ENCODE peak calls at places on chromosome 14, in four cellular contexts. H is AG04450; O is activated CD4-positive, alpha-beta memory T cell treated with anti-CD3 and anti-CD28 coated beads for 36 hours; B is D341Med. C is an unnamed sample.

GRCh38 chr14:31291210-31291609 is 83.6 kb upstream of the HECTD1 start:
- DNase-seq in H (no peak), O (no peak), B (no peak), C (no peak)

GRCh38 chr14:98494582-98494981 is 777.4 kb downstream of the BCL11B start:
- DNase-seq in H (no peak), O (peak; percentile 40), B (no peak), C (peak; percentile 17)

GRCh38 chr14:89365071-89365801 is 51.8 kb downstream of the FOXN3 start:
- DNase-seq in H (no peak), O (peak; percentile 73), B (no peak), C (peak; percentile 73)

GRCh38 chr14:101604935-101605767 is 43.9 kb downstream of the DIO3 start:
- DNase-seq in H (no peak), O (no peak), B (peak; percentile 20), C (no peak)

GRCh38 chr14:101220921-101221510 is 317.5 kb upstream of the RTL1 start:
- DNase-seq in H (no peak), O (no peak), B (peak; percentile 8), C (no peak)

GRCh38 chr14:73787760-73788508 is 63.7 kb upstream of the PTGR2 start:
- DNase-seq in H (no peak), O (peak; percentile 76), B (no peak), C (peak; percentile 88)

GRCh38 chr14:94142836-94143235 is 13.4 kb upstream of the IFI27L2 start:
- DNase-seq in H (no peak), O (no peak), B (no peak), C (no peak)

GRCh38 chr14:28661171-28661772 is 105.3 kb upstream of the FOXG1 start:
- DNase-seq in H (no peak), O (no peak), B (no peak), C (no peak)

GRCh38 chr14:101601603-101602465 is 40.5 kb downstream of the DIO3 start:
- DNase-seq in H (no peak), O (peak; percentile 5), B (peak; percentile 22), C (no peak)

C was measured in activated CD8-positive, alpha-beta T cell treated with anti-CD3 and anti-CD28 coated beads for 36 hours.